ENCODE peak calls at places on chromosomes 4 and X, in six cellular contexts. M, B, Q, G, H and I are unnamed samples.

GRCh38 chr4:144449623-144450022 is 196.3 kb upstream of the HHIP start:
- DNase-seq in Q (peak; percentile 3), H (no peak), M (peak; percentile 72), G (peak; percentile 67), B (no peak), I (no peak)

GRCh38 chrX:124098089-124098488 is 136.6 kb downstream of the STAG2 start:
- DNase-seq in M (peak; percentile 9), H (peak; percentile 66), B (no peak), G (peak; percentile 56), Q (peak; percentile 46), I (peak; percentile 51)

GRCh38 chrX:104922206-104922621 is 298.3 kb downstream of the TEX13A start:
- DNase-seq in Q (peak; percentile 61), M (peak; percentile 64), H (peak; percentile 47), G (peak; percentile 54), B (peak; percentile 34), I (peak; percentile 58)

GRCh38 chrX:86910602-86911311 is 606.8 kb upstream of the KLHL4 start:
- DNase-seq in M (no peak), G (no peak), B (no peak), H (no peak), Q (peak; percentile 2), I (no peak)

GRCh38 chrX:24920769-24921168 is 95.0 kb downstream of the ARX start:
- DNase-seq in G (no peak), H (no peak), B (no peak), Q (no peak), M (no peak), I (no peak)

GRCh38 chr4:73897380-73898136 is 28.4 kb downstream of the CXCL1 start:
- DNase-seq in Q (no peak), M (peak; percentile 68), H (peak; percentile 86), B (no peak), G (peak; percentile 82), I (no peak)

GRCh38 chr4:84441758-84442377 is 57.2 kb downstream of the NKX6-1 start:
- DNase-seq in H (no peak), B (no peak), Q (no peak), G (no peak), M (no peak), I (no peak)

GRCh38 chr4:123349401-123350190 is 47.0 kb upstream of the SPRY1 start:
- DNase-seq in M (no peak), G (no peak), B (no peak), H (no peak), Q (no peak), I (peak; percentile 30)

GRCh38 chr4:174244441-174244840 is 39.0 kb downstream of the FBXO8 start:
- DNase-seq in M (peak; percentile 7), Q (peak; percentile 27), H (no peak), G (no peak), B (no peak), I (peak; percentile 32)

GRCh38 chrX:115563633-115564182 is 2.7 kb downstream of the PLS3 start:
- DNase-seq in M (peak; percentile 3), G (no peak), H (peak; percentile 7), Q (peak; percentile 39), B (no peak), I (no peak)

GRCh38 chr4:41458689-41459088 is 79.3 kb upstream of the LIMCH1 start:
- DNase-seq in G (no peak), Q (no peak), M (no peak), H (no peak), B (no peak), I (peak; percentile 60)

GRCh38 chrX:117645639-117646038 is 471.0 kb downstream of the KLHL13 start:
- DNase-seq in G (no peak), Q (no peak), B (no peak), M (no peak), H (no peak), I (no peak)

GRCh38 chr4:144687466-144687865 is 41.5 kb downstream of the HHIP start:
- DNase-seq in B (no peak), H (no peak), M (no peak), G (no peak), Q (no peak), I (peak; percentile 67)

GRCh38 chrX:148540114-148540513 is 39.7 kb downstream of the AFF2 start:
- DNase-seq in B (no peak), M (no peak), Q (no peak), G (no peak), H (no peak), I (no peak)

GRCh38 chr4:155984398-155984797 is 30.7 kb upstream of the CTSO start:
- DNase-seq in G (no peak), M (no peak), Q (no peak), H (no peak), B (no peak), I (no peak)

GRCh38 chr4:3531306-3531886 is 826 bp downstream of the LRPAP1 start:
- DNase-seq in M (no peak), Q (peak; percentile 6), B (no peak), G (peak; percentile 3), H (peak; percentile 30), I (peak; percentile 15)

GRCh38 chr4:164109517-164109916 is 615.0 kb downstream of the TMA16 start:
- DNase-seq in M (no peak), B (no peak), G (no peak), H (no peak), Q (peak; percentile 23), I (peak; percentile 16)

GRCh38 chr4:77203380-77204197 is 46.6 kb downstream of the CCNG2 start:
- DNase-seq in B (peak; percentile 9), H (peak; percentile 91), M (peak; percentile 85), Q (peak; percentile 68), G (peak; percentile 86), I (peak; percentile 78)

GRCh38 chrX:107713205-107714195 is 62.1 kb downstream of the TSC22D3 start:
- DNase-seq in B (no peak), Q (peak; percentile 22), M (no peak), H (peak; percentile 28), G (peak; percentile 34), I (peak; percentile 44)

GRCh38 chr4:122205687-122206086 is 53.6 kb downstream of the BLTP1 start:
- DNase-seq in G (no peak), M (no peak), Q (no peak), H (no peak), B (no peak), I (no peak)

GRCh38 chr4:90357117-90357710 is 230.0 kb downstream of the CCSER1 start:
- DNase-seq in H (peak; percentile 83), G (peak; percentile 89), Q (peak; percentile 57), M (peak; percentile 9), B (peak; percentile 14), I (peak; percentile 85)

GRCh38 chrX:148808825-148809224 is 308.4 kb downstream of the AFF2 start:
- DNase-seq in G (no peak), H (no peak), M (no peak), Q (no peak), B (no peak), I (no peak)

GRCh38 chr4:184889683-184890082 is 63.9 kb upstream of the ACSL1 start:
- DNase-seq in Q (no peak), B (no peak), H (no peak), M (no peak), G (no peak), I (no peak)

GRCh38 chrX:56057325-56057724 is 174.8 kb upstream of the KLF8 start:
- DNase-seq in M (no peak), H (no peak), Q (no peak), B (no peak), G (no peak), I (no peak)

GRCh38 chrX:68945603-68946228 is 116.9 kb downstream of the EFNB1 start:
- DNase-seq in H (peak; percentile 56), B (no peak), G (peak; percentile 83), M (peak; percentile 29), Q (peak; percentile 68), I (peak; percentile 40)

GRCh38 chr4:152591876-152592275 is 56.0 kb upstream of the FBXW7 start:
- DNase-seq in Q (no peak), H (no peak), B (no peak), G (no peak), M (no peak), I (no peak)